ENCODE peak calls at places on chromosomes 12 and 14, in four cellular contexts. J is astrocyte, F is stomach, L is neuronal stem cell. Z is an unnamed sample. For H3K27me3, the result is how much of the 10 kb centered on the place peaks cover.

GRCh38 chr14:77882098-77882497 is 82.2 kb downstream of the ADCK1 start:
- DNase-seq in J (no peak), F (no peak), L (no peak), Z (peak)

GRCh38 chr12:3747976-3748619 is 4.8 kb downstream of the CRACR2A start:
- DNase-seq in J (no peak), F (no peak), L (no peak), Z (no peak)

GRCh38 chr12:132284071-132284492 is 45.3 kb downstream of the GALNT9 start:
- DNase-seq in J (peak), F (no peak), L (no peak), Z (no peak)

GRCh38 chr12:111858778-111859177 is 16.8 kb downstream of the MAPKAPK5 start:
- DNase-seq in J (no peak), F (no peak), L (no peak), Z (no peak)

GRCh38 chr12:84856156-84856900 is 56.3 kb downstream of the SLC6A15 start:
- DNase-seq in J (no peak), F (no peak), L (no peak), Z (peak)

GRCh38 chr14:70045715-70046535 is 142.8 kb downstream of the SLC8A3 start:
- DNase-seq in J (peak), F (peak), L (peak), Z (peak)

GRCh38 chr14:46487582-46488350 is 163.8 kb downstream of the RPL10L start:
- DNase-seq in J (no peak), F (no peak), L (no peak), Z (no peak)

GRCh38 chr14:74510211-74510931 is 16.8 kb downstream of the ISCA2 start:
- DNase-seq in J (peak), F (no peak), L (no peak), Z (peak)

GRCh38 chr14:38255673-38256357 is at the start of gene CLEC14A:
- DNase-seq in J (peak), F (no peak), L (no peak), Z (no peak)

GRCh38 chr12:124046206-124046740 is 73.3 kb downstream of the ZNF664 start:
- DNase-seq in J (no peak), F (no peak), L (no peak), Z (no peak)

GRCh38 chr12:104340177-104340576 is 36.6 kb downstream of the EID3 start:
- DNase-seq in J (peak), F (no peak), L (no peak), Z (no peak)

GRCh38 chr14:50044040-50044651 is 72.2 kb downstream of the VCPKMT start:
- DNase-seq in J (no peak), F (no peak), L (no peak), Z (no peak)

GRCh38 chr12:52506858-52507715 is 13.1 kb downstream of the KRT5 start:
- DNase-seq in J (peak), F (no peak), L (peak), Z (peak)

GRCh38 chr14:77580964-77581505 is 35.4 kb downstream of the SPTLC2 start:
- DNase-seq in J (peak), F (no peak), L (no peak), Z (peak)

GRCh38 chr12:120367924-120368788 is 808 bp downstream of the MSI1 start:
- DNase-seq in J (no peak), F (no peak), L (no peak), Z (no peak)

GRCh38 chr14:67492538-67492937 is 4.0 kb upstream of the TMEM229B start:
- DNase-seq in J (no peak), F (no peak), L (no peak), Z (no peak)

GRCh38 chr14:86022031-86022629 is 492.2 kb downstream of the FLRT2 start:
- DNase-seq in J (peak), F (no peak), L (no peak), Z (peak)

GRCh38 chr14:103847954-103848719 is 762 bp upstream of the PPP1R13B start:
- DNase-seq in J (no peak), F (no peak), L (no peak), Z (peak)

GRCh38 chr12:121773011-121773777 is 20.3 kb downstream of the RHOF start:
- DNase-seq in J (peak), F (peak), L (no peak), Z (peak)

GRCh38 chr12:4289334-4289878 is 15.8 kb downstream of the CCND2 start:
- DNase-seq in J (no peak), F (no peak), L (no peak), Z (no peak)

GRCh38 chr12:74051848-74052247 is 485.8 kb upstream of the ATXN7L3B start:
- DNase-seq in J (no peak), F (no peak), L (no peak), Z (no peak)

GRCh38 chr14:53603994-53604393 is 352.6 kb downstream of the BMP4 start:
- DNase-seq in J (no peak), F (no peak), L (no peak), Z (no peak)

GRCh38 chr14:25953532-25954144 is 644.2 kb downstream of the NOVA1 start:
- DNase-seq in J (peak), F (no peak), L (no peak), Z (peak)

GRCh38 chr14:104536942-104537612 is 42.5 kb upstream of the C14orf180 start:
- DNase-seq in J (peak), F (no peak), L (no peak), Z (peak)

GRCh38 chr12:12726543-12727093 is 9.4 kb downstream of the CDKN1B start:
- DNase-seq in J (peak), F (no peak), L (no peak), Z (peak)

GRCh38 chr14:91685600-91685999 is 46.3 kb downstream of the CATSPERB start:
- DNase-seq in J (no peak), F (no peak), L (no peak), Z (no peak)

GRCh38 chr14:91681893-91682563 is 49.9 kb downstream of the CATSPERB start:
- DNase-seq in J (no peak), F (no peak), L (no peak), Z (no peak)

GRCh38 chr14:91679273-91679672 is 52.6 kb downstream of the CATSPERB start:
- DNase-seq in J (no peak), F (no peak), L (no peak), Z (no peak)

GRCh38 chr14:91681116-91681515 is 50.8 kb downstream of the CATSPERB start:
- DNase-seq in J (no peak), F (no peak), L (no peak), Z (no peak)
- H3K27me3 ChIP-seq in J (under half), F (under half), L (under half), Z (under half)

GRCh38 chr12:53992377-53992776 is 7.4 kb downstream of the HOXC10 start:
- DNase-seq in J (no peak), F (no peak), L (no peak), Z (no peak)
- H3K27me3 ChIP-seq in J (half or more), F (half or more), L (half or more), Z (under half)

GRCh38 chr12:48680861-48681260 is 1.2 kb downstream of the KANSL2 start:
- DNase-seq in J (no peak), F (no peak), L (no peak), Z (no peak)
- H3K27me3 ChIP-seq in J (under half), F (under half), L (under half), Z (under half)

GRCh38 chr14:33386140-33386539 is 447.5 kb downstream of the NPAS3 start:
- DNase-seq in J (peak), F (no peak), L (no peak), Z (no peak)
- H3K27me3 ChIP-seq in J (under half), F (under half), L (under half), Z (under half)